ENCODE peak calls at places on chromosomes 11 and 22, in seven cellular contexts. N is H9; K is SK-N-SH; C is ovary; F is CD8-positive, alpha-beta T cell; O is testis; A is tibial artery. Q is an unnamed sample.

GRCh38 chr11:126604461-126604860 is 249.0 kb downstream of the ST3GAL4 start:
- DNase-seq in O (no peak), C (no peak), N (no peak), K (no peak), F (no peak), A (no peak), Q (no peak)

GRCh38 chr22:46075764-46076531 is 74.4 kb upstream of the PPARA start:
- DNase-seq in K (no peak), N (no peak), C (peak; percentile 36), O (peak; percentile 49), F (no peak), A (peak; percentile 63), Q (no peak)

GRCh38 chr11:17443926-17444690 is 32.5 kb downstream of the ABCC8 start:
- DNase-seq in A (no peak), F (no peak), K (no peak), N (no peak), C (no peak), O (no peak), Q (no peak)

GRCh38 chr11:7538023-7538422 is 24.2 kb downstream of the PPFIBP2 start:
- DNase-seq in O (peak; percentile 64), F (no peak), K (no peak), A (no peak), N (no peak), C (no peak), Q (no peak)

GRCh38 chr11:94049351-94049750 is 28.2 kb downstream of the HEPHL1 start:
- DNase-seq in K (no peak), F (no peak), A (no peak), N (no peak), C (no peak), O (no peak), Q (no peak)

GRCh38 chr11:112961751-112962747 is 829 bp downstream of the NCAM1 start:
- DNase-seq in F (no peak), C (peak; percentile 38), O (peak; percentile 29), K (peak; percentile 73), A (no peak), N (peak; percentile 39), Q (no peak)

GRCh38 chr11:126268361-126268707 is 361 bp downstream of the SRPRA start:
- DNase-seq in A (no peak), O (no peak), N (no peak), C (no peak), K (peak; percentile 75), F (no peak), Q (no peak)

GRCh38 chr22:21650823-21651520 is 8.9 kb downstream of the SDF2L1 start:
- DNase-seq in O (no peak), F (no peak), K (no peak), N (no peak), C (no peak), A (no peak), Q (no peak)

GRCh38 chr22:46242023-46242422 is 8.1 kb downstream of the CDPF1 start:
- DNase-seq in F (no peak), O (no peak), K (peak; percentile 68), C (no peak), N (no peak), A (peak; percentile 40), Q (no peak)

GRCh38 chr22:41831383-41831782 is 1.5 kb upstream of the SREBF2 start:
- DNase-seq in A (no peak), C (no peak), O (no peak), N (no peak), F (no peak), K (no peak), Q (no peak)

GRCh38 chr11:40294343-40294723 is 1165.1 kb downstream of the LRRC4C start:
- DNase-seq in F (no peak), O (no peak), K (no peak), A (no peak), N (no peak), C (no peak), Q (no peak)

GRCh38 chr22:49915610-49916009 is 2.6 kb downstream of the ALG12 start:
- DNase-seq in O (no peak), C (no peak), A (no peak), N (no peak), K (no peak), F (no peak), Q (no peak)

GRCh38 chr11:112253605-112254242 is 6.9 kb downstream of the PLET1 start:
- DNase-seq in A (no peak), O (no peak), F (no peak), N (no peak), K (no peak), C (no peak), Q (no peak)

GRCh38 chr11:3905080-3905953 is 49.9 kb downstream of the STIM1 start:
- DNase-seq in A (no peak), N (no peak), F (peak; percentile 48), K (no peak), C (no peak), O (no peak), Q (no peak)

GRCh38 chr11:58726594-58727414 is 4.9 kb downstream of the GLYAT start:
- DNase-seq in N (no peak), C (no peak), O (no peak), F (no peak), K (peak; percentile 7), A (no peak), Q (no peak)
- H3K9me3 ChIP-seq in N (peaks cover 46% of the 10 kb centered on the region), C (no peaks in the 10 kb centered on the region), O (no peaks in the 10 kb centered on the region), F (no peaks in the 10 kb centered on the region), K (no peaks in the 10 kb centered on the region), A (no peaks in the 10 kb centered on the region), Q (no peaks in the 10 kb centered on the region)

DNA sequence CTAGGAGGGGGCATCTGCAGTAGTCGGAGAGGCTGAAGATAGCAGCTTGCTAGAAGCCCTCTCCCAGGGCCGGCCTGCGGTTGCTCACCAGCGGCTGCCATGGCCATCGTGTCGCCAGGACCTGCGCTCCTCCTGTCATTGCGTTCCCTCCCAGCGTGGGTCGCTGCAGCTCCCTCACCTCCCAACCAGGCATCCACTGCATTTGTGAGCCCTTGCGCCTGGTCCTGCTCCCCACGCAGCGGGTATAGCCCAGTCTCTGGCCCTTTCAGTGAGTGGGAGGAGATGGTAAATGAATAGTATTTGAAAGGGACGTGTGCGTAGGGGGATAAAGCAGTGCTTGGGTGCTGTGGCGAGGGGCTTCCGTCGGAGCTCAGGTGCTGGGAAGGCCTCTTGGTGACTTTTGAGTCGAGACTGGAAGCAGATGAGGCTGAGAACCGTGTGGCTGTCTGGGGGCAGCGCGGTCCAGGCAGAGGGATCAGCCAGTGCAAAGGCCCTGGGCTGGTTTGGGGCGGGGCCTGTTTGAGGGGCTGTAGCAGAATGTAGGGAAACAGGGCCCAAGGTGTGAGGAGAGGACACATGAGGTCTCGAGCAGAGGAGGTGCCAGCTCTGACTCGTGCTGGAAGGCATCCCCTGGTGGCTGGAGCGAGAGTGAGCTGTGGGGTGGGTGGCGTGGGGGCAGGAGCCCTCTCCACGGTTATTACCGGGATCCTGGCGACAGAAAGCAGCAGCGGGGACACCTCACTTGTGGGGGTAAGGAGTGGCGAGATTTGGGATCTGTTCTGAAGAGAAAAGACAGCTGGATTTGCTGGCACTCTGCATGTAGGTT is 39.3 kb downstream of the LRP5 start:
- DNase-seq in C (no peak), K (no peak), F (no peak), O (no peak), N (no peak), A (no peak), Q (no peak)
- H3K9me3 ChIP-seq in C (no peaks in the 10 kb centered on the region), K (no peaks in the 10 kb centered on the region), F (no peaks in the 10 kb centered on the region), O (no peaks in the 10 kb centered on the region), N (no peaks in the 10 kb centered on the region), A (no peaks in the 10 kb centered on the region), Q (no peaks in the 10 kb centered on the region)

GRCh38 chr11:90639687-90640086 is 416.8 kb upstream of the CHORDC1 start:
- DNase-seq in C (no peak), N (no peak), F (no peak), A (no peak), O (no peak), K (no peak), Q (no peak)
- H3K9me3 ChIP-seq in C (no peaks in the 10 kb centered on the region), N (no peaks in the 10 kb centered on the region), F (no peaks in the 10 kb centered on the region), A (no peaks in the 10 kb centered on the region), O (no peaks in the 10 kb centered on the region), K (no peaks in the 10 kb centered on the region), Q (no peaks in the 10 kb centered on the region)

GRCh38 chr22:16717699-16718558 is 107.3 kb downstream of the XKR3 start:
- DNase-seq in K (no peak), C (no peak), O (peak; percentile 83), A (no peak), N (no peak), F (no peak), Q (no peak)

GRCh38 chr22:16721969-16722368 is 103.2 kb downstream of the XKR3 start:
- DNase-seq in F (no peak), K (no peak), N (no peak), A (no peak), C (no peak), O (no peak), Q (no peak)
- H3K9me3 ChIP-seq in F (no peaks in the 10 kb centered on the region), K (no peaks in the 10 kb centered on the region), N (peaks cover 41% of the 10 kb centered on the region), A (no peaks in the 10 kb centered on the region), C (no peaks in the 10 kb centered on the region), O (no peaks in the 10 kb centered on the region), Q (no peaks in the 10 kb centered on the region)

Q was measured in T-helper 17 cell.